ENCODE peak calls at places on chromosomes 12 and 14, in four cellular contexts. V, H, X and K are unnamed samples.

GRCh38 chr14:69244946-69245345 is 15.0 kb upstream of the GALNT16 start:
- DNase-seq in V (no peak), H (peak), X (no peak), K (no peak)

GRCh38 chr14:99531221-99532096 is 50.2 kb downstream of the CCNK start:
- DNase-seq in V (no peak), H (peak), X (no peak), K (peak)

GRCh38 chr12:92926549-92926948 is 2.5 kb downstream of the EEA1 start:
- DNase-seq in V (no peak), H (no peak), X (no peak), K (no peak)

GRCh38 chr14:27228053-27228452 is 630.2 kb upstream of the NOVA1 start:
- DNase-seq in V (no peak), H (no peak), X (no peak), K (peak)

GRCh38 chr12:64181504-64182291 is 40.4 kb downstream of the KICS2 start:
- DNase-seq in V (no peak), H (peak), X (no peak), K (peak)

GRCh38 chr14:91246051-91246852 is 1.7 kb upstream of the GPR68 start:
- DNase-seq in V (peak), H (no peak), X (peak), K (no peak)

GRCh38 chr12:131929530-131930456 is 717 bp downstream of the PUS1 start:
- DNase-seq in V (no peak), H (peak), X (no peak), K (peak)

GRCh38 chr12:105561981-105562726 is 231.7 kb downstream of the C12orf75 start:
- DNase-seq in V (no peak), H (peak), X (no peak), K (peak)

GRCh38 chr14:64303471-64303917 is 9.3 kb upstream of the ESR2 start:
- DNase-seq in V (no peak), H (peak), X (no peak), K (peak)

GRCh38 chr12:88553941-88554658 is 26.2 kb downstream of the KITLG start:
- DNase-seq in V (no peak), H (peak), X (no peak), K (peak)

GRCh38 chr14:99899578-99900178 is 106.5 kb downstream of the EML1 start:
- DNase-seq in V (no peak), H (peak), X (no peak), K (peak)

GRCh38 chr12:53365245-53365904 is 14.6 kb upstream of the SP1 start:
- DNase-seq in V (no peak), H (peak), X (no peak), K (peak)

GRCh38 chr14:58238252-58239247 is 6.1 kb upstream of the PSMA3 start:
- DNase-seq in V (no peak), H (peak), X (no peak), K (no peak)

GRCh38 chr14:55518391-55518790 is 61.6 kb upstream of the KTN1 start:
- DNase-seq in V (no peak), H (no peak), X (no peak), K (peak)

GRCh38 chr14:87260460-87260859 is 732.5 kb downstream of the GALC start:
- DNase-seq in V (no peak), H (no peak), X (no peak), K (no peak)

GRCh38 chr14:49934638-49935037 is 41.8 kb downstream of the ARF6 start:
- DNase-seq in V (no peak), H (no peak), X (no peak), K (no peak)

GRCh38 chr12:56315256-56315625 is 547 bp downstream of the CNPY2 start:
- DNase-seq in V (no peak), H (peak), X (no peak), K (no peak)

GRCh38 chr14:65206448-65207096 is 104.3 kb upstream of the MAX start:
- DNase-seq in V (no peak), H (peak), X (no peak), K (peak)

GRCh38 chr12:102356690-102357089 is 123.7 kb downstream of the IGF1 start:
- DNase-seq in V (no peak), H (no peak), X (no peak), K (no peak)

GRCh38 chr12:16568873-16569272 is 37.1 kb downstream of the LMO3 start:
- DNase-seq in V (no peak), H (no peak), X (no peak), K (no peak)

GRCh38 chr14:106556665-106557289 is 1030.4 kb downstream of the TMEM121 start:
- DNase-seq in V (peak), H (no peak), X (peak), K (no peak)

GRCh38 chr14:31292962-31293616 is 85.5 kb upstream of the HECTD1 start:
- DNase-seq in V (no peak), H (no peak), X (no peak), K (no peak)

GRCh38 chr12:111193067-111193466 is 175.8 kb downstream of the PHETA1 start:
- DNase-seq in V (no peak), H (no peak), X (no peak), K (no peak)

GRCh38 chr14:88852632-88853031 is 28.2 kb downstream of the TTC8 start:
- DNase-seq in V (no peak), H (no peak), X (no peak), K (no peak)

GRCh38 chr14:105888784-105889665 is 362.6 kb downstream of the TMEM121 start:
- DNase-seq in V (no peak), H (no peak), X (no peak), K (no peak)

GRCh38 chr12:53061404-53062010 is 11.6 kb downstream of the TNS2 start:
- DNase-seq in V (no peak), H (no peak), X (no peak), K (no peak)